ENCODE peak calls at places on chromosome 6, in six cellular contexts. X is Kasumi-1, U is caudate nucleus, Y is BJ, T is lower leg skin, Z is thoracic aorta. G is an unnamed sample.

GRCh38 chr6:37535701-37536461 is 36.2 kb upstream of the CCDC167 start:
- DNase-seq in X (no peak), U (no peak), Y (no peak), T (no peak), Z (no peak), G (peak; percentile 44)

GRCh38 chr6:118551063-118551672 is 3.1 kb downstream of the PLN start:
- DNase-seq in X (peak; percentile 80), U (no peak), Y (no peak), T (no peak), Z (no peak), G (no peak)

GRCh38 chr6:31826793-31827285 is 699 bp upstream of the HSPA1B start:
- DNase-seq in X (peak; percentile 93), U (peak; percentile 44), Y (peak; percentile 67), T (peak; percentile 93), Z (peak; percentile 60), G (peak; percentile 91)

GRCh38 chr6:4351857-4352669 is 216.7 kb upstream of the ECI2 start:
- DNase-seq in X (no peak), U (peak; percentile 37), Y (peak; percentile 89), T (peak; percentile 63), Z (peak; percentile 56), G (peak; percentile 85)

GRCh38 chr6:103516336-103516735 is 1343.4 kb downstream of the HACE1 start:
- DNase-seq in X (no peak), U (no peak), Y (no peak), T (no peak), Z (no peak), G (no peak)

GRCh38 chr6:33314943-33315752 is 1.3 kb upstream of the TAPBP start:
- DNase-seq in X (no peak), U (no peak), Y (no peak), T (no peak), Z (no peak), G (peak; percentile 68)

GRCh38 chr6:44373051-44373450 is 14.5 kb upstream of the CDC5L start:
- DNase-seq in X (no peak), U (no peak), Y (no peak), T (no peak), Z (no peak), G (no peak)

GRCh38 chr6:126661646-126662045 is 321.7 kb downstream of the CENPW start:
- DNase-seq in X (no peak), U (no peak), Y (peak; percentile 64), T (no peak), Z (no peak), G (no peak)

GRCh38 chr6:40268166-40268958 is 318.8 kb downstream of the LRFN2 start:
- DNase-seq in X (no peak), U (no peak), Y (no peak), T (no peak), Z (no peak), G (no peak)

GRCh38 chr6:436308-437041 is 44.9 kb downstream of the IRF4 start:
- DNase-seq in X (no peak), U (no peak), Y (peak; percentile 61), T (peak; percentile 56), Z (no peak), G (no peak)

GRCh38 chr6:153058291-153058690 is 55.8 kb upstream of the MTRF1L start:
- DNase-seq in X (no peak), U (no peak), Y (no peak), T (no peak), Z (no peak), G (no peak)

GRCh38 chr6:34513628-34514027 is 42.5 kb downstream of the SPDEF start:
- DNase-seq in X (no peak), U (no peak), Y (no peak), T (no peak), Z (no peak), G (no peak)

GRCh38 chr6:28553986-28554881 is 28.6 kb downstream of the GPX5 start:
- DNase-seq in X (no peak), U (no peak), Y (no peak), T (no peak), Z (no peak), G (no peak)

GRCh38 chr6:133286765-133287164 is 45.6 kb downstream of the EYA4 start:
- DNase-seq in X (peak; percentile 33), U (no peak), Y (no peak), T (no peak), Z (no peak), G (no peak)